ENCODE peak calls at places on chromosomes 3 and 15, in seven cellular contexts. L, R, E, F, V, D and G are unnamed samples.
A peak's percentile ranks its signal among the peaks of the same experiment; 100 is the strongest.

GRCh38 chr3:128496602-128497304 is 3.8 kb upstream of the GATA2 start:
- DNase-seq in L (no peak), R (no peak), E (no peak), F (no peak), V (no peak), D (no peak), G (peak; percentile 76)

GRCh38 chr3:126121074-126121473 is 37.1 kb upstream of the SLC41A3 start:
- DNase-seq in L (no peak), R (no peak), E (no peak), F (no peak), V (no peak), D (no peak), G (no peak)

GRCh38 chr3:188272481-188273372 is 118.8 kb downstream of the LPP start:
- DNase-seq in L (no peak), R (peak; percentile 84), E (no peak), F (no peak), V (no peak), D (peak; percentile 87), G (no peak)

GRCh38 chr3:141523615-141524375 is 37.0 kb downstream of the RASA2 start:
- DNase-seq in L (no peak), R (no peak), E (no peak), F (no peak), V (no peak), D (peak; percentile 43), G (no peak)

GRCh38 chr3:109161487-109162108 is 25.1 kb downstream of the C3orf85 start:
- DNase-seq in L (peak; percentile 34), R (no peak), E (no peak), F (no peak), V (no peak), D (no peak), G (no peak)

GRCh38 chr3:43013743-43014155 is 34.6 kb downstream of the GASK1A start:
- DNase-seq in L (no peak), R (no peak), E (no peak), F (no peak), V (no peak), D (no peak), G (no peak)

GRCh38 chr3:25442486-25442885 is 14.4 kb downstream of the RARB start:
- DNase-seq in L (no peak), R (no peak), E (no peak), F (no peak), V (no peak), D (no peak), G (no peak)

GRCh38 chr3:12455740-12456139 is 28.5 kb upstream of the TSEN2 start:
- DNase-seq in L (no peak), R (no peak), E (no peak), F (no peak), V (no peak), D (no peak), G (no peak)

GRCh38 chr3:46695962-46696922 is 2.8 kb upstream of the ALS2CL start:
- DNase-seq in L (peak; percentile 54), R (peak; percentile 12), E (no peak), F (peak; percentile 77), V (no peak), D (no peak), G (no peak)
- TF ChIP-seq CTCF in L (no peak), R (no peak), E (no peak), F (no peak), V (no peak), D (no peak), G (no peak)

GRCh38 chr3:172151610-172152293 is 112.4 kb downstream of the FNDC3B start:
- DNase-seq in L (no peak), R (no peak), E (no peak), F (no peak), V (no peak), D (no peak), G (no peak)

GRCh38 chr3:172153335-172153861 is 114.0 kb downstream of the FNDC3B start:
- DNase-seq in L (peak; percentile 88), R (peak; percentile 99), E (peak; percentile 26), F (peak; percentile 90), V (peak; percentile 91), D (peak; percentile 97), G (peak; percentile 93)

GRCh38 chr3:172152294-172152649 is 112.9 kb downstream of the FNDC3B start:
- DNase-seq in L (no peak), R (no peak), E (no peak), F (no peak), V (no peak), D (no peak), G (no peak)

GRCh38 chr3:172150896-172151295 is 111.5 kb downstream of the FNDC3B start:
- DNase-seq in L (no peak), R (no peak), E (no peak), F (no peak), V (no peak), D (peak; percentile 52), G (no peak)

DNA sequence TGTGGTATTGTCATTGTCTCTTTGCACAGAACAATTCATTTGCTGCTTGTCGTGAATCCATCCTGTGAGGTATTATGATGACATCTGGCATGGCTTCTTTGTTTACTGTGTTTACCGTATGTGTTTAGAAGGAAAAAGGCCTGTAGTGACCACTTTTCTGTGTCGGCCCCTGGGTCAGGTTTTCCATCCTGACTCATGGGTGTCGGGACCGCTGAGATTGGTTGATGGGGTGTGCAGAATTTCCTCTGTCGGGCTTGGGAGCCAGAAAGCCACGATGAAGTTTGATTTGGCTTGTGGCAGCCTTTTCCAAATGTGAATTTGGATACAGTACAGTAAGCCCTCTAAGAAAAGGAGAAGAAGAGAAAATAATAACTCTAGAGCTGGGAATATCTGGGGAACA is 113.5 kb downstream of the FNDC3B start:
- DNase-seq in L (no peak), R (no peak), E (no peak), F (no peak), V (no peak), D (peak; percentile 59), G (no peak)
- H3K4me1 ChIP-seq in L (peaks cover 35% of the 10 kb centered on the region), R (peaks cover 22% of the 10 kb centered on the region), E (peaks cover 94% of the 10 kb centered on the region), F (peaks cover 17% of the 10 kb centered on the region), V (peaks cover 23% of the 10 kb centered on the region), D (peaks cover 72% of the 10 kb centered on the region), G (peaks cover 39% of the 10 kb centered on the region)

DNA sequence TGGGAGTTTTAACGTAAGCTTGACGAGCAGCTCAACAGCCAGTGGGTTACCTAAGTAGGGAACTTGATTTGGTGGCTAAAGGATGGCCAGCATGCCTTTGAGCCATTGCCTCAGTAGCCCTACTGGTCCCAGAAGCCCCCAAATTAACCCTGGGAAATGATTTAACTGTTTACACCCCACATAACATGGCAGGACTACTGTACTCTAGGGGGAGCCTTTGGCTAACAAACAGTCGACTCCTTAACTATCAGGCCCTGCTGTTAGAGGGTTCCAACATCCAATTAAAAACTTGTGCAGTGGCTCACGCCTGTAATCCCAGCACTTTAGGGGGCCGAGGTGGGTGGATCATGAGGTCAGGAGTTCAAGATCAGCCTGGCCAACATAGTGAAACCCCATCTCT is 9.4 kb upstream of the SMCO1 start:
- DNase-seq in L (no peak), R (no peak), E (no peak), F (no peak), V (no peak), D (peak; percentile 36), G (no peak)
- TF ChIP-seq CTCF in L (no peak), R (no peak), E (no peak), F (no peak), V (no peak), D (peak; percentile 36), G (no peak)

GRCh38 chr15:38072507-38073277 is 138.3 kb downstream of the TMCO5A start:
- DNase-seq in L (peak; percentile 83), R (peak; percentile 82), E (peak; percentile 39), F (peak; percentile 60), V (peak; percentile 55), D (peak; percentile 82), G (peak; percentile 62)

GRCh38 chr15:38074029-38074428 is 139.6 kb downstream of the TMCO5A start:
- DNase-seq in L (no peak), R (no peak), E (no peak), F (no peak), V (no peak), D (peak; percentile 36), G (no peak)

GRCh38 chr15:38072007-38072506 is 137.6 kb downstream of the TMCO5A start:
- DNase-seq in L (no peak), R (no peak), E (no peak), F (no peak), V (no peak), D (no peak), G (no peak)

GRCh38 chr15:38071211-38071972 is 137.0 kb downstream of the TMCO5A start:
- DNase-seq in L (no peak), R (no peak), E (no peak), F (no peak), V (no peak), D (peak; percentile 51), G (no peak)

GRCh38 chr15:38073278-38073930 is 139.0 kb downstream of the TMCO5A start:
- DNase-seq in L (peak; percentile 28), R (peak; percentile 60), E (no peak), F (peak; percentile 53), V (no peak), D (peak; percentile 7), G (no peak)
- H3K4me1 ChIP-seq in L (peaks cover 42% of the 10 kb centered on the region), R (peaks cover 10% of the 10 kb centered on the region), E (peaks cover 25% of the 10 kb centered on the region), F (peaks cover 3% of the 10 kb centered on the region), V (peaks cover 17% of the 10 kb centered on the region), D (peaks cover 59% of the 10 kb centered on the region), G (peaks cover 22% of the 10 kb centered on the region)

DNA sequence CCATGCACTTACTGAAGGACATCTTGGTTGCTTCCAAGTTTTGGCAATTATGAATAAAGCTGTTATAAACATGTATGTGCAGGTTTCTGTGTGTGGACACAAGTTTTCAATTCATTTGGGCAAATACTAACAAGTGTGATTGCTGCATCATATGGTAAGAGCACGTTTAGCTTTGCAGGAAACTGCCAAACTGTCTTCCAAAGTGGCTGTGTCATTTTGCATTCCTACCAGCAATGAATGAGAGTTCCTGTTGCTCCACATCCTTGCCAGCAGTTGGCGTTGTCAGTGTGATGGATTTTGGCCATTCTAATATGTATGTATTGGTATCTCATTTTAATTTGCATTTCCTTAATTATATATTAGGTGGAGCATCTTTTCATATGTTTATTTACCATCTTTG is 280.1 kb downstream of the SV2B start:
- DNase-seq in L (no peak), R (no peak), E (no peak), F (no peak), V (no peak), D (no peak), G (no peak)
- TF ChIP-seq CTCF in L (no peak), R (no peak), E (no peak), F (no peak), V (no peak), D (no peak), G (no peak)

GRCh38 chr3:14370719-14371572 is 31.5 kb upstream of the SLC6A6 start:
- DNase-seq in L (no peak), R (no peak), E (no peak), F (no peak), V (no peak), D (no peak), G (peak; percentile 55)
- H3K4me1 ChIP-seq in L (peaks cover 28% of the 10 kb centered on the region), R (peaks cover 5% of the 10 kb centered on the region), E (peaks cover 47% of the 10 kb centered on the region), F (no peaks in the 10 kb centered on the region), V (peaks cover 5% of the 10 kb centered on the region), D (peaks cover 34% of the 10 kb centered on the region), G (peaks cover 17% of the 10 kb centered on the region)